ENCODE peak calls at places on chromosomes 12 and 14, in six cellular contexts. One of them, this sample, is unnamed.

GRCh38 chr14:49598182-49598478 is 610 bp upstream of the LRR1 start:
- DNase-seq in A549: peak
- DNase-seq in IMR-90: no peak
- DNase-seq in K562: peak
- DNase-seq in HepG2: no peak
- DNase-seq in GM12878: no peak
- DNase-seq in this sample: no peak

GRCh38 chr12:112406519-112407488 is 2.6 kb downstream of the RPL6 start:
- DNase-seq in A549: no peak
- DNase-seq in IMR-90: no peak
- DNase-seq in K562: no peak
- DNase-seq in HepG2: no peak
- DNase-seq in GM12878: no peak
- DNase-seq in this sample: no peak

GRCh38 chr12:119148049-119148448 is 30.7 kb upstream of the HSPB8 start:
- DNase-seq in A549: no peak
- DNase-seq in IMR-90: no peak
- DNase-seq in K562: no peak
- DNase-seq in HepG2: no peak
- DNase-seq in GM12878: no peak
- DNase-seq in this sample: no peak

GRCh38 chr12:122836027-122836921 is 1.0 kb downstream of the HIP1R start:
- DNase-seq in A549: peak
- DNase-seq in IMR-90: peak
- DNase-seq in K562: peak
- DNase-seq in HepG2: peak
- DNase-seq in GM12878: peak
- DNase-seq in this sample: no peak

GRCh38 chr14:93788557-93789365 is 476 bp upstream of the PRIMA1 start:
- DNase-seq in A549: peak
- DNase-seq in IMR-90: no peak
- DNase-seq in K562: no peak
- DNase-seq in HepG2: no peak
- DNase-seq in GM12878: no peak
- DNase-seq in this sample: peak

GRCh38 chr14:100067971-100068959 is 3.0 kb downstream of the EVL start:
- DNase-seq in A549: no peak
- DNase-seq in IMR-90: peak
- DNase-seq in K562: peak
- DNase-seq in HepG2: no peak
- DNase-seq in GM12878: peak
- DNase-seq in this sample: no peak

GRCh38 chr14:30115756-30116155 is 188.1 kb upstream of the PRKD1 start:
- DNase-seq in A549: no peak
- DNase-seq in IMR-90: no peak
- DNase-seq in K562: no peak
- DNase-seq in HepG2: no peak
- DNase-seq in GM12878: no peak
- DNase-seq in this sample: peak

GRCh38 chr12:28583771-28584261 is 393.6 kb downstream of the CCDC91 start:
- DNase-seq in A549: no peak
- DNase-seq in IMR-90: peak
- DNase-seq in K562: peak
- DNase-seq in HepG2: no peak
- DNase-seq in GM12878: no peak
- DNase-seq in this sample: no peak

GRCh38 chr14:95200404-95200803 is 43.1 kb upstream of the DICER1 start:
- DNase-seq in A549: no peak
- DNase-seq in IMR-90: no peak
- DNase-seq in K562: no peak
- DNase-seq in HepG2: no peak
- DNase-seq in GM12878: no peak
- DNase-seq in this sample: no peak

GRCh38 chr12:31590730-31591307 is at the start of gene DENND5B:
- DNase-seq in A549: peak
- DNase-seq in IMR-90: peak
- DNase-seq in K562: peak
- DNase-seq in HepG2: peak
- DNase-seq in GM12878: no peak
- DNase-seq in this sample: peak

GRCh38 chr12:15787801-15788200 is 1.4 kb downstream of the EPS8 start:
- DNase-seq in A549: no peak
- DNase-seq in IMR-90: no peak
- DNase-seq in K562: no peak
- DNase-seq in HepG2: no peak
- DNase-seq in GM12878: no peak
- DNase-seq in this sample: no peak

GRCh38 chr12:18752280-18752920 is 14.5 kb downstream of the CAPZA3 start:
- DNase-seq in A549: no peak
- DNase-seq in IMR-90: peak
- DNase-seq in K562: peak
- DNase-seq in HepG2: no peak
- DNase-seq in GM12878: no peak
- DNase-seq in this sample: no peak

GRCh38 chr12:120710805-120711296 is 593 bp downstream of the UNC119B start:
- DNase-seq in A549: peak
- DNase-seq in IMR-90: no peak
- DNase-seq in K562: peak
- DNase-seq in HepG2: no peak
- DNase-seq in GM12878: no peak
- DNase-seq in this sample: peak

GRCh38 chr14:100749967-100750597 is 23.4 kb downstream of the DLK1 start:
- DNase-seq in A549: no peak
- DNase-seq in IMR-90: no peak
- DNase-seq in K562: no peak
- DNase-seq in HepG2: peak
- DNase-seq in GM12878: no peak
- DNase-seq in this sample: no peak

GRCh38 chr12:118372541-118373495 is at the start of gene TAOK3:
- DNase-seq in A549: peak
- DNase-seq in IMR-90: peak
- DNase-seq in K562: peak
- DNase-seq in HepG2: peak
- DNase-seq in GM12878: peak
- DNase-seq in this sample: peak

GRCh38 chr14:25953532-25954144 is 644.2 kb downstream of the NOVA1 start:
- DNase-seq in A549: no peak
- DNase-seq in IMR-90: no peak
- DNase-seq in K562: no peak
- DNase-seq in HepG2: no peak
- DNase-seq in GM12878: no peak
- DNase-seq in this sample: no peak

GRCh38 chr12:46386360-46386867 is 13.8 kb upstream of the SLC38A2 start:
- DNase-seq in A549: no peak
- DNase-seq in IMR-90: peak
- DNase-seq in K562: no peak
- DNase-seq in HepG2: peak
- DNase-seq in GM12878: no peak
- DNase-seq in this sample: no peak

GRCh38 chr12:68109001-68109400 is 50.5 kb downstream of the IFNG start:
- DNase-seq in A549: no peak
- DNase-seq in IMR-90: no peak
- DNase-seq in K562: no peak
- DNase-seq in HepG2: no peak
- DNase-seq in GM12878: no peak
- DNase-seq in this sample: no peak

GRCh38 chr12:64688715-64689114 is 70.5 kb downstream of the GNS start:
- DNase-seq in A549: no peak
- DNase-seq in IMR-90: no peak
- DNase-seq in K562: no peak
- DNase-seq in HepG2: no peak
- DNase-seq in GM12878: no peak
- DNase-seq in this sample: no peak

GRCh38 chr14:89331398-89331797 is 85.6 kb downstream of the FOXN3 start:
- DNase-seq in A549: no peak
- DNase-seq in IMR-90: no peak
- DNase-seq in K562: no peak
- DNase-seq in HepG2: no peak
- DNase-seq in GM12878: peak
- DNase-seq in this sample: no peak

GRCh38 chr12:120126635-120127005 is 10.1 kb upstream of the RAB35 start:
- DNase-seq in A549: no peak
- DNase-seq in IMR-90: peak
- DNase-seq in K562: no peak
- DNase-seq in HepG2: no peak
- DNase-seq in GM12878: no peak
- DNase-seq in this sample: no peak

GRCh38 chr12:69324797-69325466 is 23.2 kb upstream of the LYZ start:
- DNase-seq in A549: no peak
- DNase-seq in IMR-90: no peak
- DNase-seq in K562: no peak
- DNase-seq in HepG2: no peak
- DNase-seq in GM12878: peak
- DNase-seq in this sample: no peak

GRCh38 chr12:132591107-132591935 is 19.1 kb downstream of the LRCOL1 start:
- DNase-seq in A549: no peak
- DNase-seq in IMR-90: no peak
- DNase-seq in K562: no peak
- DNase-seq in HepG2: no peak
- DNase-seq in GM12878: no peak
- DNase-seq in this sample: no peak

GRCh38 chr12:85007836-85008235 is 28.2 kb downstream of the TSPAN19 start:
- DNase-seq in A549: no peak
- DNase-seq in IMR-90: peak
- DNase-seq in K562: no peak
- DNase-seq in HepG2: no peak
- DNase-seq in GM12878: no peak
- DNase-seq in this sample: no peak

GRCh38 chr12:116436561-116437249 is 122.5 kb upstream of the MAP1LC3B2 start:
- DNase-seq in A549: no peak
- DNase-seq in IMR-90: no peak
- DNase-seq in K562: no peak
- DNase-seq in HepG2: peak
- DNase-seq in GM12878: no peak
- DNase-seq in this sample: no peak

GRCh38 chr12:24754690-24755638 is 193.9 kb downstream of the BCAT1 start:
- DNase-seq in A549: no peak
- DNase-seq in IMR-90: peak
- DNase-seq in K562: no peak
- DNase-seq in HepG2: peak
- DNase-seq in GM12878: no peak
- DNase-seq in this sample: no peak

GRCh38 chr14:92465353-92466067 is 48.1 kb upstream of the RIN3 start:
- DNase-seq in A549: no peak
- DNase-seq in IMR-90: no peak
- DNase-seq in K562: no peak
- DNase-seq in HepG2: no peak
- DNase-seq in GM12878: no peak
- DNase-seq in this sample: no peak

GRCh38 chr14:57362356-57362755 is 28.0 kb upstream of the NAA30 start:
- DNase-seq in A549: no peak
- DNase-seq in IMR-90: no peak
- DNase-seq in K562: no peak
- DNase-seq in HepG2: peak
- DNase-seq in GM12878: no peak
- DNase-seq in this sample: no peak

GRCh38 chr12:10362828-10363664 is 26.8 kb downstream of the KLRK1 start:
- DNase-seq in A549: no peak
- DNase-seq in IMR-90: no peak
- DNase-seq in K562: no peak
- DNase-seq in HepG2: no peak
- DNase-seq in GM12878: peak
- DNase-seq in this sample: no peak

GRCh38 chr14:92625213-92625612 is 111.6 kb downstream of the RIN3 start:
- DNase-seq in A549: peak
- DNase-seq in IMR-90: peak
- DNase-seq in K562: no peak
- DNase-seq in HepG2: no peak
- DNase-seq in GM12878: no peak
- DNase-seq in this sample: no peak

GRCh38 chr12:8482446-8483080 is 26.8 kb downstream of the CLEC6A start:
- DNase-seq in A549: no peak
- DNase-seq in IMR-90: no peak
- DNase-seq in K562: no peak
- DNase-seq in HepG2: no peak
- DNase-seq in GM12878: no peak
- DNase-seq in this sample: no peak

GRCh38 chr12:6376079-6376941 is 947 bp upstream of the SCNN1A start:
- DNase-seq in A549: peak
- DNase-seq in IMR-90: peak
- DNase-seq in K562: peak
- DNase-seq in HepG2: peak
- DNase-seq in GM12878: no peak
- DNase-seq in this sample: peak
- TF ChIP-seq BHLHE40 in A549: no peak
- TF ChIP-seq BHLHE40 in IMR-90: peak
- TF ChIP-seq BHLHE40 in K562: peak
- TF ChIP-seq BHLHE40 in HepG2: peak
- TF ChIP-seq BHLHE40 in GM12878: no peak
- TF ChIP-seq BHLHE40 in this sample: no peak

GRCh38 chr14:76977793-76978730 is 50.4 kb downstream of the IRF2BPL start:
- DNase-seq in A549: no peak
- DNase-seq in IMR-90: peak
- DNase-seq in K562: peak
- DNase-seq in HepG2: peak
- DNase-seq in GM12878: peak
- DNase-seq in this sample: no peak
- TF ChIP-seq BHLHE40 in A549: no peak
- TF ChIP-seq BHLHE40 in IMR-90: no peak
- TF ChIP-seq BHLHE40 in K562: peak
- TF ChIP-seq BHLHE40 in HepG2: no peak
- TF ChIP-seq BHLHE40 in GM12878: peak
- TF ChIP-seq BHLHE40 in this sample: no peak

DNA sequence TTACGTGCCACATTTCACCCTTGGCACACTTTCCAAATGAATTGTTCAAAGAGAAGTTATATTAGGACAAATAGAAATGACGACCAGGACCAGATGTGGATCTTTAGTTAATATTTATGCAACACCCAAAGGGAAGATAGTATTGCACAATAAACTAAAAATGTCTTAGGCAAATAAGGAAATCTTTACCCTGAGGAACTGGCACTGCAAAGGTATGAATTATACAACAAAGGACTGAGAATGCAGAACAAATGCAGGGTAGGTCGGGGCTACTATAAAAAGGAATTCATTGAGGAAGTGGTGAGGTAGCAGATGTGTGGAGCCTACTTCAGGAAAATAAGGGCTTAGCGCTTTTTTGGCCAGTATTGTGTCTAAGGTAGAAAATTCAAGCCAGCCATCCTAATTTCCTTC is 3.9 kb upstream of the TMTC2 start:
- DNase-seq in A549: no peak
- DNase-seq in IMR-90: no peak
- DNase-seq in K562: no peak
- DNase-seq in HepG2: no peak
- DNase-seq in GM12878: no peak
- DNase-seq in this sample: no peak
- TF ChIP-seq BHLHE40 in A549: no peak
- TF ChIP-seq BHLHE40 in IMR-90: no peak
- TF ChIP-seq BHLHE40 in K562: no peak
- TF ChIP-seq BHLHE40 in HepG2: no peak
- TF ChIP-seq BHLHE40 in GM12878: no peak
- TF ChIP-seq BHLHE40 in this sample: no peak

DNA sequence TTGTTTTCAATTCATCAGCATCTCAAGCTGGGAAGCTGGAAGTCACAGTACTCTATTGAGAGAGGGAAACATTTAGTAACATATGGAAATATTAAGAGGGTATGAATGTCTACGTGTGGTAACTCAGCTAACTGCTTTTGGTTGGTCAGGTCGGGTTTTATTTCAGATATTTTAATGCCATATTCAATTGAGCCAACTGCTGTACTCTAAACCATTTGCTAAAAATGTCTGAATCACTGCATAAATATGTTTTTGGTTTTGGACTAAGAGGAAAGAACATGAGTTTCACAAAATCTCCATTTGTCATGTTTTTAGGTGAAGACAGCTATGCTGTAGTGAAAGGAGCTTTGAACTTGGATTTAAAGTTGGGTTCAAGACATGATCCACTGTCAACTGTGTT is 18.9 kb upstream of the PPFIBP1 start:
- DNase-seq in A549: no peak
- DNase-seq in IMR-90: peak
- DNase-seq in K562: no peak
- DNase-seq in HepG2: no peak
- DNase-seq in GM12878: no peak
- DNase-seq in this sample: no peak
- TF ChIP-seq BHLHE40 in A549: no peak
- TF ChIP-seq BHLHE40 in IMR-90: no peak
- TF ChIP-seq BHLHE40 in K562: no peak
- TF ChIP-seq BHLHE40 in HepG2: no peak
- TF ChIP-seq BHLHE40 in GM12878: no peak
- TF ChIP-seq BHLHE40 in this sample: no peak

This sample was measured in HEK293T.